ENCODE peak calls at places on chromosomes 1 and 21, in six cellular contexts. Y, E, H, M, D and Q are unnamed samples.
A peak's percentile ranks its signal among the peaks of the same experiment; 100 is the strongest.

GRCh38 chr1:94698759-94699502 is 121.2 kb upstream of the SLC44A3 start:
- DNase-seq in Y (peak; percentile 31), H (no peak), E (peak; percentile 90), M (peak; percentile 63), D (no peak), Q (no peak)

GRCh38 chr1:110239491-110240430 is 29.6 kb downstream of the KCNC4 start:
- DNase-seq in H (no peak), E (no peak), M (no peak), D (no peak), Y (no peak), Q (no peak)

GRCh38 chr1:16168622-16169021 is 12.8 kb upstream of the EPHA2 start:
- DNase-seq in M (no peak), E (no peak), D (no peak), Y (no peak), H (no peak), Q (peak; percentile 26)

GRCh38 chr1:53089478-53090226 is 27.6 kb downstream of the PODN start:
- DNase-seq in E (peak; percentile 27), M (peak; percentile 33), Y (peak; percentile 82), H (no peak), D (no peak), Q (peak; percentile 88)

GRCh38 chr21:17577701-17578100 is 35.0 kb downstream of the BTG3 start:
- DNase-seq in Y (no peak), H (no peak), D (no peak), M (no peak), E (no peak), Q (no peak)

GRCh38 chr1:197027359-197027758 is 39.7 kb downstream of the F13B start:
- DNase-seq in E (no peak), Y (no peak), M (no peak), D (no peak), H (no peak), Q (no peak)

GRCh38 chr1:183901748-183902341 is 96.9 kb downstream of the RGL1 start:
- DNase-seq in H (no peak), Y (no peak), E (no peak), D (no peak), M (peak; percentile 34), Q (no peak)

GRCh38 chr1:95061445-95062006 is 11.2 kb downstream of the ALG14 start:
- DNase-seq in Y (no peak), H (no peak), D (no peak), M (no peak), E (no peak), Q (no peak)

GRCh38 chr1:226575436-226576390 is 27.1 kb downstream of the STUM start:
- DNase-seq in Y (no peak), M (no peak), D (no peak), E (no peak), H (no peak), Q (no peak)

GRCh38 chr1:174217787-174218574 is 58.7 kb downstream of the RABGAP1L start:
- DNase-seq in Y (peak; percentile 39), D (peak; percentile 46), M (peak; percentile 54), H (no peak), E (peak; percentile 31), Q (no peak)

GRCh38 chr1:230459463-230459862 is 33.3 kb upstream of the PGBD5 start:
- DNase-seq in D (no peak), E (peak; percentile 70), M (peak; percentile 33), Y (peak; percentile 12), H (no peak), Q (no peak)

GRCh38 chr1:151501474-151501873 is 9.7 kb upstream of the CGN start:
- DNase-seq in H (peak; percentile 40), Y (peak; percentile 48), E (no peak), D (no peak), M (no peak), Q (no peak)

DNA sequence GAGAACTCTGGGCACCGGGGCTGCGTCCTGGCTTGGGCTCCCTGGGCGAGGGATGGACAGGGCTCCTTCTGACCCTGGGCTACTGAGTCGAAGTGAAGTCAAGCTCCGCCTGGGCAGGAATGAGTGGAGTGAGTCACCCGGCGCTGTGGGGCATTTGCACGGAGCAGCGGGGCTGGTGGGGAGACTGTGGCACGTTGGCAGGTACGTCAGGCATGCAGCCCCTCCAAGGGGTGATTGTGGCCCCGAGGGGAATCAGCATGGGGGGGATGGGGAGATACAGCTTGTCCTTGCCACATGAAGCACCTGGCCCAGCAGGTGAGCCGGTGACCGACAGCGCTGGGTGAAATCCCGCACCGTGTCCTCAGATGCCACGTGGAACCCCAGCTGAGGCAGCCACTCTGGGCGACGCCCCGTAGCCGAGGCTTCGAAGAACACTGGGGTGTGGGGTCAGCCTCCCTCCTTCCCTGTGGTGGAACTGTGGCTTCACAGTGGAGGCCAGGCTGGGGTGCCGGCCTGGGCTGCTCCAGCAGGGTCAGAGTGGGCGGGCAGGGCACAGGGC is 62.3 kb downstream of the COL18A1 start:
- DNase-seq in E (peak; percentile 49), D (no peak), Y (no peak), H (no peak), M (no peak), Q (peak; percentile 81)
- H3K27ac ChIP-seq in E (no peak overlapping the region), D (no peak overlapping the region), Y (no peak overlapping the region), H (no peak overlapping the region), M (no peak overlapping the region), Q (no peak overlapping the region)

GRCh38 chr1:23492132-23492720 is 8.2 kb upstream of the ASAP3 start:
- DNase-seq in Y (no peak), D (no peak), E (no peak), M (no peak), H (no peak), Q (no peak)
- TF ChIP-seq CTCF in Y (no peak), D (no peak), E (no peak), M (no peak), H (no peak), Q (no peak)

GRCh38 chr1:20683614-20684013 is 22.4 kb upstream of the DDOST start:
- DNase-seq in Y (no peak), M (no peak), D (no peak), E (no peak), H (no peak), Q (peak; percentile 42)

GRCh38 chr1:20684651-20685050 is 23.5 kb upstream of the DDOST start:
- DNase-seq in E (no peak), H (no peak), D (no peak), M (no peak), Y (no peak), Q (peak; percentile 54)

GRCh38 chr1:20685099-20685662 is 24.0 kb upstream of the DDOST start:
- DNase-seq in D (no peak), E (no peak), M (no peak), Y (no peak), H (no peak), Q (peak; percentile 25)

GRCh38 chr1:20682571-20683236 is 21.5 kb upstream of the DDOST start:
- DNase-seq in E (no peak), M (no peak), H (no peak), D (no peak), Y (no peak), Q (peak; percentile 58)

GRCh38 chr1:20684050-20684620 is 23.0 kb upstream of the DDOST start:
- DNase-seq in H (no peak), M (no peak), D (no peak), E (no peak), Y (no peak), Q (no peak)
- H2AFZ ChIP-seq in H (no peak overlapping the region), M (no peak overlapping the region), D (no peak overlapping the region), E (no peak overlapping the region), Y (no peak overlapping the region), Q (no peak overlapping the region)

GRCh38 chr1:45925728-45926287 is 122.4 kb downstream of the MAST2 start:
- DNase-seq in D (no peak), H (no peak), M (no peak), Y (no peak), E (no peak), Q (no peak)
- H3K27ac ChIP-seq in D (no peak overlapping the region), H (no peak overlapping the region), M (no peak overlapping the region), Y (no peak overlapping the region), E (no peak overlapping the region), Q (no peak overlapping the region)

DNA sequence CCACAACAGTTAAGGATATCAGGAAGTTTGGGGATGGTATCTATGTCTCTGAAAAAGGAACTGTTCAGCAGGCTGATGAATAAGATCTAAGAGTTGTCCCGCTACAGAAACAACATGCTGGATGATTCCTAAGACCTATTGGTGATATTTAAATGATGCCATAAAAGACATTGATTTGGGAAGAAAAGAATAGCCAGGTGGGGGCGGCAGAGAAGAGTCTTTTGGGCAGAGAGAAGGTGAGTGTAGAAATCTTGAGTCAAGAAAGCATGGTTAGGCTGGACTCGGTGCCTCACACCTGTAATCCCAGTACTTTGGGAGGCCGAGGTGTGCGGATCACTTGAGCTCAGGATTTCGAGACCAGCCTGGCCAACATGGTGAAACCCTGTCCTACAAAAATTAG is 11.8 kb upstream of the TMEM201 start:
- DNase-seq in Y (no peak), M (no peak), H (no peak), D (no peak), E (no peak), Q (no peak)
- TF ChIP-seq CTCF in Y (no peak), M (no peak), H (peak; percentile 21), D (peak; percentile 8), E (no peak), Q (no peak)

DNA sequence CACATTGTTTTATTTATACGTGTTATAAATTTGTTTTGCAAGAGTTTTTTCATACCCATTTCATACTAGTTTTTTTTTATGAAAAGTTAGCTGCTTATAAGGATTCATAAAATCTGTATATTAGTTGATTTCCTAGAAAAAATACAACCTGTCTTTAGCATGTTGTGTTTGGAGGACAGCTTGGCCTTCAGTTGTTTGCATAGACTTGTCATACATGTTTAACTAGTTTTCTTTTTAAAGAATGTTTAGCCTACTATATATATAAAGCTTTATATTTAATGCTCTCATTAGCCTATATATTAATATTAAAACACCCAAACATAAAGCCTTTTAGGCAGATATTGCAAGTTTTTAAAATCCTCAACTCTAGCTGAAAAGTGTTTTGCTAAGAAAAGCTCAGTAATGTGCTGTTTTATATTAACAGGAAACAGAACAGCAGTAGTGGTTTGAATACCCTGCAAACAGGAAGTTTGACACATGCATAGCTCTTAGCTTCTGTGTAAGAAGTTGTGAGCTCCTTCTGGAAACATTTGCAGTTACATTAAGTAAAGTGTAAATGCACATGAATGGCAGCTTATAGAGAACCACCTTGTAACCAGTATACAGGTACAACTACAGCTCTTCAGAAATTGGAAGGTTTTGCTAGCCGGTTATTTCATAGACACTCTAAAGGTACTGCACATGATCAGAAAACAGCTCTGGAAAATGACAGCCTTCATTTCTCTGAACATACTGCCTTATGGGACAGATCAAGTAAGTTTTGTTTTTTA is at the start of gene PRKACB:
- DNase-seq in Y (no peak), E (peak; percentile 56), H (no peak), M (peak; percentile 62), D (no peak), Q (peak; percentile 13)
- H2AFZ ChIP-seq in Y (peak within 1 kb of the TSS; percentile 8), E (peak within 1 kb of the TSS; percentile 35), H (no peak within 1 kb of the TSS), M (no peak within 1 kb of the TSS), D (no peak within 1 kb of the TSS), Q (peak within 1 kb of the TSS; percentile 30)

DNA sequence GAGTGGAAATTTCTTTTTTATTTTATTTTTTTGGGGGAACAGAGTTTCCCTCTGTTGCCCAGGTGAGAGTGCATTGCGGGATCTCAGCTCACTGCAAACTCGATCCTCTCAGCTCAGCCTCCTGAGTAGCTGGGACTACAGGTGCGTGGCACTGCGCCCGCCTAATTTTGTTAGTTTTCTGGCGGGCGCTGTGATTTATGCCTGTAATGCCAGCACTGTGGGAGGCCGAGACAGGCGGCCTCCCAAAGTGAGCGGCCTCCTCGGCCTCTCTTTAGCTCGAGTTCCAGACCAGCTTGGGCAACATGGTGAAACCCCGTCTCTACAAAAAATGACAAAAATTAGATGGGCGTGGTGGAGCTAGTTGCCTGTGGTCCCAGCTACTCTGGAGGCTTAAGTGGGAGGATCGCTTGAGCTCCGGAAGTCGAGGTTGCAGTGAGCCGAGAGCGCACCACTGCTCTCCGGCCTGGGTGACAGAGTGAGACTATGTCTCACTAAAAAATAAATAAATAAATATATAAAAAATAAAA is 2.7 kb downstream of the GMEB1 start:
- DNase-seq in Y (no peak), H (no peak), M (no peak), E (no peak), D (no peak), Q (no peak)
- H3K27ac ChIP-seq in Y (no peak overlapping the region), H (no peak overlapping the region), M (no peak overlapping the region), E (no peak overlapping the region), D (no peak overlapping the region), Q (no peak overlapping the region)

GRCh38 chr1:23732363-23733224 is 10.7 kb upstream of the ELOA start:
- DNase-seq in H (peak; percentile 37), D (no peak), Y (no peak), E (peak; percentile 33), M (peak; percentile 65), Q (peak; percentile 82)
- TF ChIP-seq CTCF in H (no peak), D (no peak), Y (no peak), E (no peak), M (no peak), Q (no peak)